ENCODE peak calls at places on chromosomes 3 and 15, in six cellular contexts. W is cerebellar cortex; U is activated CD4-positive, alpha-beta T cell treated with anti-CD3 and anti-CD28 coated beads for 48 hours; K is AG08395; I is hepatic stellate cell; A is myocyte. R is an unnamed sample.

GRCh38 chr3:187802928-187803259 is 57.6 kb upstream of the BCL6 start:
- DNase-seq in W (no peak), U (peak), K (no peak), I (no peak), A (no peak), R (no peak)

GRCh38 chr3:189613122-189613521 is 18.1 kb upstream of the TP63 start:
- DNase-seq in W (no peak), U (no peak), K (no peak), I (no peak), A (no peak), R (no peak)

GRCh38 chr3:157071744-157072525 is 88.0 kb downstream of the CCNL1 start:
- DNase-seq in W (no peak), U (no peak), K (no peak), I (no peak), A (no peak), R (no peak)

GRCh38 chr15:88649286-88649733 is 10.5 kb downstream of the ISG20 start:
- DNase-seq in W (no peak), U (peak), K (peak), I (peak), A (peak), R (peak)

GRCh38 chr3:54830658-54831057 is 97.2 kb downstream of the LRTM1 start:
- DNase-seq in W (no peak), U (peak), K (no peak), I (no peak), A (peak), R (no peak)

GRCh38 chr15:29018983-29019875 is 133.5 kb downstream of the APBA2 start:
- DNase-seq in W (peak), U (no peak), K (no peak), I (no peak), A (no peak), R (peak)

GRCh38 chr3:175384569-175384968 is 525.4 kb downstream of the NAALADL2 start:
- DNase-seq in W (no peak), U (no peak), K (no peak), I (no peak), A (no peak), R (no peak)

GRCh38 chr15:26521142-26521541 is 251.7 kb downstream of the GABRB3 start:
- DNase-seq in W (no peak), U (no peak), K (no peak), I (no peak), A (no peak), R (no peak)

GRCh38 chr3:121595765-121596406 is 2.7 kb downstream of the FBXO40 start:
- DNase-seq in W (no peak), U (no peak), K (no peak), I (no peak), A (no peak), R (no peak)

GRCh38 chr15:63611217-63611616 is 14.0 kb downstream of the FBXL22 start:
- DNase-seq in W (no peak), U (no peak), K (no peak), I (no peak), A (peak), R (peak)

GRCh38 chr3:9397911-9398714 is 698 bp downstream of the SETD5 start:
- DNase-seq in W (peak), U (peak), K (no peak), I (no peak), A (peak), R (peak)

GRCh38 chr3:53885239-53885638 is 3.3 kb upstream of the ACTR8 start:
- DNase-seq in W (no peak), U (no peak), K (no peak), I (no peak), A (no peak), R (peak)

GRCh38 chr15:51484781-51485180 is 137.8 kb downstream of the DMXL2 start:
- DNase-seq in W (no peak), U (no peak), K (no peak), I (no peak), A (no peak), R (no peak)

GRCh38 chr3:149879872-149880271 is 66.9 kb downstream of the RNF13 start:
- DNase-seq in W (peak), U (peak), K (peak), I (peak), A (peak), R (peak)

GRCh38 chr3:128409621-128410581 is 56.8 kb downstream of the DNAJB8 start:
- DNase-seq in W (no peak), U (no peak), K (no peak), I (no peak), A (no peak), R (no peak)

R was measured in pons.